ENCODE peak calls at places on chromosomes 7 and 10, in eight cellular contexts. V is stimulated activated CD8-positive, alpha-beta memory T cell treated with anti-CD3 and anti-CD28 coated beads, Interleukin-15, amount 100 ng/mL, for 24 hours; M is amniotic stem cell; E is Ammon's horn; A is adipocyte; U is pons; T is EH; S is A172. Y is an unnamed sample.

GRCh38 chr7:66050990-66051424 is 24.6 kb upstream of the ASL start:
- DNase-seq in V (no peak), M (peak), E (no peak), A (peak), U (no peak), T (peak), S (peak), Y (no peak)

GRCh38 chr7:150974468-150975391 is 3.4 kb downstream of the KCNH2 start:
- DNase-seq in V (peak), M (no peak), E (peak), A (peak), U (no peak), T (peak), S (no peak), Y (peak)

GRCh38 chr7:94888542-94888941 is 18.9 kb upstream of the PPP1R9A start:
- DNase-seq in V (no peak), M (no peak), E (no peak), A (no peak), U (peak), T (no peak), S (no peak), Y (no peak)

GRCh38 chr10:69635428-69636272 is 5.6 kb downstream of the FAM241B start:
- DNase-seq in V (no peak), M (no peak), E (no peak), A (no peak), U (no peak), T (no peak), S (no peak), Y (no peak)

GRCh38 chr7:45092931-45093235 is 4.1 kb upstream of the NACAD start:
- DNase-seq in V (no peak), M (no peak), E (no peak), A (no peak), U (no peak), T (no peak), S (no peak), Y (no peak)

GRCh38 chr10:133103311-133103910 is 15.7 kb downstream of the ADGRA1 start:
- DNase-seq in V (no peak), M (no peak), E (no peak), A (no peak), U (no peak), T (no peak), S (no peak), Y (no peak)

GRCh38 chr10:110168601-110169481 is 38.6 kb upstream of the MXI1 start:
- DNase-seq in V (no peak), M (no peak), E (no peak), A (no peak), U (no peak), T (no peak), S (no peak), Y (no peak)

GRCh38 chr10:119227825-119228224 is 20.5 kb downstream of the GRK5 start:
- DNase-seq in V (no peak), M (no peak), E (no peak), A (no peak), U (no peak), T (no peak), S (no peak), Y (no peak)

GRCh38 chr7:122944682-122945303 is 50.7 kb downstream of the TAS2R16 start:
- DNase-seq in V (no peak), M (no peak), E (no peak), A (peak), U (no peak), T (no peak), S (no peak), Y (no peak)

GRCh38 chr10:58954163-58954562 is 222.3 kb upstream of the PHYHIPL start:
- DNase-seq in V (no peak), M (no peak), E (no peak), A (no peak), U (no peak), T (no peak), S (no peak), Y (no peak)

GRCh38 chr7:143892527-143893300 is 9.3 kb downstream of the TCAF1 start:
- DNase-seq in V (no peak), M (no peak), E (no peak), A (no peak), U (no peak), T (peak), S (peak), Y (no peak)

GRCh38 chr10:59708816-59709471 is 706 bp downstream of the SLC16A9 start:
- DNase-seq in V (no peak), M (no peak), E (no peak), A (no peak), U (no peak), T (no peak), S (no peak), Y (peak)

GRCh38 chr7:106901870-106902441 is 36.9 kb downstream of the PIK3CG start:
- DNase-seq in V (no peak), M (no peak), E (no peak), A (no peak), U (no peak), T (no peak), S (no peak), Y (no peak)

GRCh38 chr10:72729528-72729927 is 37.6 kb downstream of the MCU start:
- DNase-seq in V (no peak), M (no peak), E (no peak), A (peak), U (no peak), T (no peak), S (no peak), Y (no peak)

GRCh38 chr10:58473966-58474365 is 38.7 kb upstream of the BICC1 start:
- DNase-seq in V (no peak), M (no peak), E (no peak), A (peak), U (no peak), T (peak), S (peak), Y (no peak)

GRCh38 chr7:139799586-139799985 is 21.8 kb upstream of the HIPK2 start:
- DNase-seq in V (no peak), M (no peak), E (peak), A (peak), U (peak), T (peak), S (no peak), Y (peak)

GRCh38 chr7:139241258-139241657 is 10.2 kb downstream of the UBN2 start:
- DNase-seq in V (no peak), M (no peak), E (no peak), A (no peak), U (no peak), T (no peak), S (no peak), Y (no peak)

GRCh38 chr7:65832281-65832680 is 40.6 kb upstream of the VKORC1L1 start:
- DNase-seq in V (no peak), M (no peak), E (no peak), A (peak), U (peak), T (peak), S (peak), Y (no peak)

GRCh38 chr10:93199221-93199681 is 125.6 kb downstream of the CYP26A1 start:
- DNase-seq in V (no peak), M (no peak), E (peak), A (peak), U (peak), T (peak), S (peak), Y (peak)

GRCh38 chr7:72112530-72112929 is 299.6 kb downstream of the CALN1 start:
- DNase-seq in V (no peak), M (no peak), E (no peak), A (no peak), U (peak), T (no peak), S (no peak), Y (no peak)

GRCh38 chr7:111531993-111532392 is 30.3 kb downstream of the IMMP2L start:
- DNase-seq in V (no peak), M (no peak), E (no peak), A (no peak), U (no peak), T (no peak), S (no peak), Y (no peak)

GRCh38 chr10:22573820-22574569 is 140.4 kb downstream of the PIP4K2A start:
- DNase-seq in V (no peak), M (no peak), E (no peak), A (peak), U (no peak), T (peak), S (peak), Y (peak)

GRCh38 chr10:57696641-57697040 is 571.1 kb downstream of the IPMK start:
- DNase-seq in V (no peak), M (peak), E (no peak), A (peak), U (no peak), T (peak), S (peak), Y (no peak)

GRCh38 chr7:139284252-139284896 is 53.3 kb downstream of the UBN2 start:
- DNase-seq in V (no peak), M (no peak), E (no peak), A (no peak), U (no peak), T (no peak), S (no peak), Y (no peak)

GRCh38 chr10:79185067-79185774 is 116.5 kb downstream of the ZMIZ1 start:
- DNase-seq in V (no peak), M (no peak), E (peak), A (peak), U (peak), T (peak), S (no peak), Y (peak)

GRCh38 chr10:24344279-24344678 is 135.3 kb downstream of the KIAA1217 start:
- DNase-seq in V (no peak), M (peak), E (no peak), A (peak), U (peak), T (peak), S (peak), Y (no peak)

GRCh38 chr7:154330318-154330717 is 278.1 kb downstream of the DPP6 start:
- DNase-seq in V (no peak), M (no peak), E (no peak), A (no peak), U (no peak), T (no peak), S (no peak), Y (no peak)

GRCh38 chr10:110076559-110077318 is 69.0 kb downstream of the ADD3 start:
- DNase-seq in V (no peak), M (peak), E (peak), A (peak), U (peak), T (peak), S (peak), Y (peak)

GRCh38 chr10:43136432-43136831 is 1.8 kb upstream of the CSGALNACT2 start:
- DNase-seq in V (no peak), M (no peak), E (no peak), A (no peak), U (no peak), T (no peak), S (no peak), Y (no peak)

Y was measured in globus pallidus.